ENCODE peak calls at places on chromosomes 16 and 17, in eight cellular contexts. D is fibroblast of lung, C is MM.1S, M is mammary epithelial cell, G is neural progenitor cell, Z is GM23338, A is HCT116, V is PC-3. N is an unnamed sample.

GRCh38 chr17:34613064-34614019 is 34.0 kb downstream of the TMEM132E start:
- DNase-seq in D (peak; percentile 3), C (no peak), M (no peak), G (peak; percentile 65), Z (peak; percentile 53), A (no peak), V (no peak), N (peak; percentile 48)

GRCh38 chr17:36761203-36761945 is 160.0 kb downstream of the MRM1 start:
- DNase-seq in D (no peak), C (no peak), M (no peak), G (peak; percentile 94), Z (peak; percentile 36), A (no peak), V (no peak), N (no peak)

GRCh38 chr16:79962962-79963361 is 362.4 kb upstream of the MAF start:
- DNase-seq in D (no peak), C (no peak), M (no peak), G (no peak), Z (no peak), A (no peak), V (no peak), N (no peak)

GRCh38 chr17:27489045-27489715 is 32.9 kb downstream of the KSR1 start:
- DNase-seq in D (peak; percentile 64), C (no peak), M (peak; percentile 35), G (no peak), Z (no peak), A (no peak), V (peak; percentile 27), N (peak; percentile 76)

GRCh38 chr16:56932588-56933265 is 785 bp downstream of the HERPUD1 start:
- DNase-seq in D (peak; percentile 70), C (peak; percentile 57), M (peak; percentile 72), G (peak; percentile 69), Z (peak; percentile 37), A (peak; percentile 38), V (peak; percentile 53), N (peak; percentile 63)

GRCh38 chr17:43782903-43783462 is 2.7 kb downstream of the CFAP97D1 start:
- DNase-seq in D (no peak), C (no peak), M (no peak), G (no peak), Z (no peak), A (no peak), V (no peak), N (no peak)

GRCh38 chr16:57318240-57318970 is 33.9 kb upstream of the PLLP start:
- DNase-seq in D (peak; percentile 45), C (no peak), M (no peak), G (peak; percentile 36), Z (peak; percentile 67), A (no peak), V (no peak), N (no peak)

GRCh38 chr16:89667633-89668032 is 10.0 kb downstream of the SPATA33 start:
- DNase-seq in D (no peak), C (no peak), M (no peak), G (no peak), Z (no peak), A (no peak), V (no peak), N (no peak)

GRCh38 chr17:75504347-75505151 is 10.8 kb downstream of the CASKIN2 start:
- DNase-seq in D (no peak), C (peak; percentile 46), M (peak; percentile 13), G (peak; percentile 67), Z (peak; percentile 81), A (no peak), V (peak; percentile 65), N (no peak)

GRCh38 chr16:83762141-83763024 is 45.4 kb upstream of the HSBP1 start:
- DNase-seq in D (no peak), C (no peak), M (no peak), G (no peak), Z (no peak), A (no peak), V (no peak), N (no peak)

GRCh38 chr16:8905168-8905762 is 23.1 kb downstream of the LITAFD start:
- DNase-seq in D (peak; percentile 33), C (peak; percentile 24), M (no peak), G (peak; percentile 50), Z (peak; percentile 57), A (peak; percentile 19), V (peak; percentile 29), N (peak; percentile 63)

GRCh38 chr17:1931759-1932579 is 93.2 kb downstream of the RTN4RL1 start:
- DNase-seq in D (peak; percentile 51), C (no peak), M (peak; percentile 8), G (peak; percentile 92), Z (peak; percentile 76), A (no peak), V (peak; percentile 47), N (no peak)

GRCh38 chr17:82332669-82333278 is 792 bp downstream of the SECTM1 start:
- DNase-seq in D (peak; percentile 62), C (peak; percentile 71), M (peak; percentile 46), G (no peak), Z (peak; percentile 37), A (peak; percentile 38), V (peak; percentile 66), N (no peak)

GRCh38 chr17:71363661-71364060 is 757.2 kb upstream of the SOX9 start:
- DNase-seq in D (no peak), C (no peak), M (no peak), G (no peak), Z (no peak), A (no peak), V (no peak), N (no peak)

GRCh38 chr17:71361691-71362450 is 758.9 kb upstream of the SOX9 start:
- DNase-seq in D (peak; percentile 84), C (no peak), M (peak; percentile 44), G (no peak), Z (no peak), A (no peak), V (no peak), N (peak; percentile 5)

DNA sequence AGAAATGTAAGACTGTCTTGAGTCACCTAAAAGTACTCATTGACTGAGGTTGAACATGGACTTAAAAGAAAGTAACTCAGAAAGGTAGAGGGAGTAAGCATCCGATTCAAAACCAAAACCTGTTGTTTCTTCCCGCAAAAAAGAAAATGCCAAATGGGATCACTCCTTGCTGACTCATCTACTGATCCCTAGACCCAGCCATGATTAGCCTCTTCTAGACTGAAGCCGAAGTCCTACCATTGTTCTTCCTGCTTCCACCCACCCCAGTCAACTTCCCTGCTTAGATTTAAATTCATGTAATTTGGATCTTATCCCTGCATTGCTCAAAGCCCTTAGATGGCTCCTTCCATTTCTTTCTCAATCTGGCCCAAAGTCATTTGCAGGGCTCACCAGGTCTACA is 760.5 kb upstream of the SOX9 start:
- DNase-seq in D (peak; percentile 59), C (no peak), M (peak; percentile 25), G (no peak), Z (no peak), A (no peak), V (peak; percentile 12), N (no peak)
- H3K4me1 ChIP-seq in D (no peaks in the 10 kb centered on the region), C (no peaks in the 10 kb centered on the region), M (no peaks in the 10 kb centered on the region), G (no peaks in the 10 kb centered on the region), Z (no peaks in the 10 kb centered on the region), A (no peaks in the 10 kb centered on the region), V (no peaks in the 10 kb centered on the region), N (no peaks in the 10 kb centered on the region)

DNA sequence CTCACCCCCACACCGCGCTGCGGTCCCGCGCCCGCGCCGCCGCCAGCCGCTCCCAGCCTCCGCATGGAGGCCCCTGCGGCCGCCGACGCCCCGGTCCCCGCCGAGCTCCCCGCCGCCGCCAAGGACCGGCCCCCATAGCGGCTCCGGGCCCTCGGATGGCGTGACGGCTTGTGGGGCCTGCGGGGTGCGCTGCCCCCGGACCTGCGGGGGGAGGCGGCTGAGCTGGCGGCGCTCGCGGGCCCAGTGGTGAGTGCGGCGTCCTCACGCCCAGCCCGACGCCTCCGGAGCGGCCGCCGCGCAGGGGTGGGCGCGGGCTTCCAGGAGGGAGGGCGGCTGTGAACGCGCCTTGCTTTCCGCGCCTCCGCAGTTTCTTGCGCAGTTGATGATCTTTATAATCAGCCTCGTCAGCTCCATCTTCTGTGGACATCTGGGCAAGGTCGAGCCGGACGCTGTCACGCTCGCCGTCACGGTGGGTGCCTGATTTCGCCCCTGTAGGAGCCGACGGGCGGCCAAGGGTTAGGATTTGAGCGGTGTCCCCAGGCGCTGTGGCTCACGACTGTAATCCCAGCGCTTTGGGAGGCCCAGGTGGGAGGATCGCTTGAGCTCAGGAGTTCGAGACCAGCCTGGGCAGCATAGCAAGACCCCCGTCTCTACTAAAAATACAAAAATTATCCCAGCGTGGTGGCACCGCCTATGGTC is 46.4 kb downstream of the SLC47A1 start:
- DNase-seq in D (peak; percentile 17), C (no peak), M (no peak), G (peak; percentile 23), Z (peak; percentile 66), A (no peak), V (no peak), N (peak; percentile 19)
- TF ChIP-seq EZH2 in D (peak; percentile 77), C (no peak), M (peak; percentile 71), G (no peak), Z (peak; percentile 27), A (no peak), V (no peak), N (no peak)

DNA sequence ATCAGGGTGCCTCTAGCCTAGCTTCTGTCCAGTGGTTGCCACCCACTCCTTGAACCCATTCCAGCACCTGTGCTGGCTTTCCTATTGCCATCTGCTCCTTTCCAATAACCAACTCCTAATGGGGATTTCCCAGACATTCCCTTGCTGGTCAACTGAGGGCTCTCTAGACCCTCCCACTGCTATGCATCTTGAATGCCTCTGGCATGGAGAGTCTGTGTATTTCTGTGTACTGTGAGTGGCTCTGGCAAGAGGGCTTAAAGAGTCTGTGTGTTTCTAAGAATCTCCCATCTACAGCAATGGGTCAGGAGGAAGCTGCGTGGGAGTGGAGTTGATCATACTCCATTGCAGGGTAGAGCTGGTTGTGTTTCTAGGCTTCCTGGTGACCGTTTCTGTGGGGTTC is 11.0 kb upstream of the EPN3 start:
- DNase-seq in D (no peak), C (no peak), M (no peak), G (no peak), Z (no peak), A (no peak), V (no peak), N (no peak)
- H3K4me1 ChIP-seq in D (no peaks in the 10 kb centered on the region), C (no peaks in the 10 kb centered on the region), M (peaks cover 69% of the 10 kb centered on the region), G (no peaks in the 10 kb centered on the region), Z (no peaks in the 10 kb centered on the region), A (no peaks in the 10 kb centered on the region), V (peaks cover 3% of the 10 kb centered on the region), N (no peaks in the 10 kb centered on the region)

GRCh38 chr16:32116080-32116479 is 137.0 kb upstream of the TP53TG3D start:
- DNase-seq in D (no peak), C (peak; percentile 10), M (no peak), G (no peak), Z (no peak), A (no peak), V (no peak), N (no peak)
- TF ChIP-seq EZH2 in D (peak; percentile 64), C (no peak), M (peak; percentile 55), G (no peak), Z (no peak), A (no peak), V (peak; percentile 28), N (no peak)